ENCODE peak calls at places on chromosomes 3 and 15, in four cellular contexts. One of them, this sample, is unnamed.

GRCh38 chr3:49016414-49017228 is 1.8 kb downstream of the DALRD3 start:
- DNase-seq in IMR-90: no peak
- DNase-seq in endothelial cell of umbilical vein: no peak
- DNase-seq in K562: no peak
- DNase-seq in this sample: no peak

GRCh38 chr3:120550546-120550945 is 45.6 kb upstream of the NDUFB4 start:
- DNase-seq in endothelial cell of umbilical vein: no peak
- DNase-seq in IMR-90: no peak
- DNase-seq in K562: no peak
- DNase-seq in this sample: no peak

GRCh38 chr3:25021816-25022215 is 406.2 kb upstream of the RARB start:
- DNase-seq in endothelial cell of umbilical vein: peak; percentile 42
- DNase-seq in K562: no peak
- DNase-seq in IMR-90: peak; percentile 16
- DNase-seq in this sample: no peak

GRCh38 chr15:92810418-92811138 is 89.5 kb upstream of the CHD2 start:
- DNase-seq in endothelial cell of umbilical vein: peak; percentile 42
- DNase-seq in IMR-90: peak; percentile 78
- DNase-seq in K562: peak; percentile 35
- DNase-seq in this sample: no peak

GRCh38 chr15:45023659-45024320 is 795 bp downstream of the SORD start:
- DNase-seq in IMR-90: peak; percentile 5
- DNase-seq in K562: no peak
- DNase-seq in endothelial cell of umbilical vein: peak; percentile 37
- DNase-seq in this sample: no peak

GRCh38 chr15:100521907-100522306 is 6.8 kb downstream of the CERS3 start:
- DNase-seq in IMR-90: no peak
- DNase-seq in K562: no peak
- DNase-seq in endothelial cell of umbilical vein: no peak
- DNase-seq in this sample: no peak

GRCh38 chr3:41144631-41145030 is 54.7 kb upstream of the CTNNB1 start:
- DNase-seq in IMR-90: no peak
- DNase-seq in K562: no peak
- DNase-seq in endothelial cell of umbilical vein: no peak
- DNase-seq in this sample: no peak

GRCh38 chr3:18237251-18238005 is 187.7 kb downstream of the SATB1 start:
- DNase-seq in IMR-90: peak; percentile 64
- DNase-seq in endothelial cell of umbilical vein: peak; percentile 1
- DNase-seq in K562: no peak
- DNase-seq in this sample: peak; percentile 60

GRCh38 chr15:75861750-75862402 is 18.6 kb downstream of the UBE2Q2 start:
- DNase-seq in endothelial cell of umbilical vein: no peak
- DNase-seq in IMR-90: peak; percentile 14
- DNase-seq in K562: no peak
- DNase-seq in this sample: no peak

GRCh38 chr3:169658311-169658931 is 5.1 kb downstream of the MECOM start:
- DNase-seq in IMR-90: peak; percentile 35
- DNase-seq in endothelial cell of umbilical vein: peak; percentile 70
- DNase-seq in K562: no peak
- DNase-seq in this sample: no peak

GRCh38 chr3:174767853-174768382 is 91.2 kb upstream of the NAALADL2 start:
- DNase-seq in endothelial cell of umbilical vein: peak; percentile 65
- DNase-seq in IMR-90: peak; percentile 56
- DNase-seq in K562: no peak
- DNase-seq in this sample: no peak

GRCh38 chr3:150299221-150299620 is 108.9 kb upstream of the TSC22D2 start:
- DNase-seq in endothelial cell of umbilical vein: peak; percentile 12
- DNase-seq in IMR-90: no peak
- DNase-seq in K562: no peak
- DNase-seq in this sample: no peak

GRCh38 chr3:71154846-71155245 is 428.7 kb downstream of the FOXP1 start:
- DNase-seq in K562: no peak
- DNase-seq in endothelial cell of umbilical vein: no peak
- DNase-seq in IMR-90: no peak
- DNase-seq in this sample: no peak

GRCh38 chr3:194991338-194991654 is 279.7 kb downstream of the XXYLT1 start:
- DNase-seq in IMR-90: no peak
- DNase-seq in K562: no peak
- DNase-seq in endothelial cell of umbilical vein: no peak
- DNase-seq in this sample: no peak

GRCh38 chr15:80031841-80032240 is 27.6 kb upstream of the ZFAND6 start:
- DNase-seq in K562: no peak
- DNase-seq in IMR-90: no peak
- DNase-seq in endothelial cell of umbilical vein: no peak
- DNase-seq in this sample: no peak

GRCh38 chr15:43911235-43911661 is 84.4 kb downstream of the WDR76 start:
- DNase-seq in K562: no peak
- DNase-seq in IMR-90: peak; percentile 93
- DNase-seq in endothelial cell of umbilical vein: peak; percentile 91
- DNase-seq in this sample: no peak

GRCh38 chr3:30912304-30912703 is 17.8 kb upstream of the GADL1 start:
- DNase-seq in K562: no peak
- DNase-seq in IMR-90: no peak
- DNase-seq in endothelial cell of umbilical vein: no peak
- DNase-seq in this sample: no peak

GRCh38 chr3:99774467-99774866 is 43.2 kb upstream of the CMSS1 start:
- DNase-seq in K562: no peak
- DNase-seq in IMR-90: peak; percentile 74
- DNase-seq in endothelial cell of umbilical vein: peak; percentile 13
- DNase-seq in this sample: peak; percentile 93

GRCh38 chr3:140629351-140630137 is 48.3 kb upstream of the TRIM42 start:
- DNase-seq in IMR-90: peak; percentile 35
- DNase-seq in K562: no peak
- DNase-seq in endothelial cell of umbilical vein: peak; percentile 51
- DNase-seq in this sample: peak; percentile 85

GRCh38 chr3:55484741-55485207 is 2.3 kb downstream of the WNT5A start:
- DNase-seq in IMR-90: no peak
- DNase-seq in endothelial cell of umbilical vein: no peak
- DNase-seq in K562: no peak
- DNase-seq in this sample: no peak
- H3K9ac ChIP-seq in IMR-90: peak overlapping the region; percentile 99
- H3K9ac ChIP-seq in endothelial cell of umbilical vein: no peak overlapping the region
- H3K9ac ChIP-seq in K562: no peak overlapping the region
- H3K9ac ChIP-seq in this sample: peak overlapping the region; percentile 64

GRCh38 chr3:126358038-126358815 is 1.0 kb upstream of the KLF15 start:
- DNase-seq in endothelial cell of umbilical vein: no peak
- DNase-seq in K562: no peak
- DNase-seq in IMR-90: no peak
- DNase-seq in this sample: no peak
- H3K9me1 ChIP-seq in endothelial cell of umbilical vein: no peaks in the 10 kb centered on the region
- H3K9me1 ChIP-seq in K562: no peaks in the 10 kb centered on the region
- H3K9me1 ChIP-seq in IMR-90: no peaks in the 10 kb centered on the region
- H3K9me1 ChIP-seq in this sample: no peaks in the 10 kb centered on the region

GRCh38 chr3:155766206-155766605 is 21.3 kb upstream of the PLCH1 start:
- DNase-seq in endothelial cell of umbilical vein: no peak
- DNase-seq in K562: no peak
- DNase-seq in IMR-90: peak; percentile 73
- DNase-seq in this sample: no peak
- H3K9ac ChIP-seq in endothelial cell of umbilical vein: no peak overlapping the region
- H3K9ac ChIP-seq in K562: no peak overlapping the region
- H3K9ac ChIP-seq in IMR-90: no peak overlapping the region
- H3K9ac ChIP-seq in this sample: no peak overlapping the region

GRCh38 chr3:16671690-16672089 is 66.5 kb upstream of the DAZL start:
- DNase-seq in K562: no peak
- DNase-seq in endothelial cell of umbilical vein: no peak
- DNase-seq in IMR-90: no peak
- DNase-seq in this sample: no peak
- H3K9me1 ChIP-seq in K562: no peaks in the 10 kb centered on the region
- H3K9me1 ChIP-seq in endothelial cell of umbilical vein: no peaks in the 10 kb centered on the region
- H3K9me1 ChIP-seq in IMR-90: no peaks in the 10 kb centered on the region
- H3K9me1 ChIP-seq in this sample: no peaks in the 10 kb centered on the region

DNA sequence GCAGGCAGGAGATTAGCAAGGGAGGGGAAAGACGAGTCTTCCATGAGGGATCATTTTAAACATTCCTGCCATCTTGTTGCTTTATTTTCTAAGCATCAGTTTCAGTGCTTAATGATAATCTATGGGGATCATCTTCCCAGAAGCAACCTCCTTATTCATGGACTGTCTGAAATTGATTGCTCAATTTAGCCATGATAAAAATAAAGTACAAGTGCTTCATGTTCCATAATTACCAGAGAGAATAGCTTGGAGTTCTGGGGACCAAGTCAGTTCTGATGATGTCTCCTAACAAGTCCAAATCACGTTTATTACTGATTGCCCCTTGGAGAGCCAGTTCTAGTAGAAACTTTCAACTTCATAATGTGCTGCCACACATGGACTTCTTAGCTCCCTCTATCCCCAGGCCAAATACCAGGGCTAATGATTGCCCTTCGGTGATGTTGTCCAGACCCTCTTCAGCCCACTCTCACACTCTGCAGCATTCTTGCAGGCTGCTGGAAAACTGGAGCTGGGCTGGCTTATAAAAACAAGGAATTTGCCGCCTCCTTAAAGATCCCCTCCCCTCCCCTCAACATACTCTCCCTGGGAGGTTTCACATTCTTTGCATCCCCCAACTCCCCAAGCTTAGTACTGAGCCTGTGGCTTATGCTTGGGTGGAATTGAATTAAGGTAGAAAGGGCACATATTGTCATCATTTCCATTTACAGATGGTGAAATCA is 222.1 kb upstream of the ADAMTS9 start:
- DNase-seq in IMR-90: no peak
- DNase-seq in endothelial cell of umbilical vein: no peak
- DNase-seq in K562: no peak
- DNase-seq in this sample: no peak
- H3K9ac ChIP-seq in IMR-90: no peak overlapping the region
- H3K9ac ChIP-seq in endothelial cell of umbilical vein: no peak overlapping the region
- H3K9ac ChIP-seq in K562: no peak overlapping the region
- H3K9ac ChIP-seq in this sample: no peak overlapping the region

GRCh38 chr3:106065831-106066230 is 197.0 kb upstream of the CBLB start:
- DNase-seq in IMR-90: no peak
- DNase-seq in K562: no peak
- DNase-seq in endothelial cell of umbilical vein: no peak
- DNase-seq in this sample: no peak
- H3K9me1 ChIP-seq in IMR-90: no peaks in the 10 kb centered on the region
- H3K9me1 ChIP-seq in K562: no peaks in the 10 kb centered on the region
- H3K9me1 ChIP-seq in endothelial cell of umbilical vein: no peaks in the 10 kb centered on the region
- H3K9me1 ChIP-seq in this sample: no peaks in the 10 kb centered on the region

DNA sequence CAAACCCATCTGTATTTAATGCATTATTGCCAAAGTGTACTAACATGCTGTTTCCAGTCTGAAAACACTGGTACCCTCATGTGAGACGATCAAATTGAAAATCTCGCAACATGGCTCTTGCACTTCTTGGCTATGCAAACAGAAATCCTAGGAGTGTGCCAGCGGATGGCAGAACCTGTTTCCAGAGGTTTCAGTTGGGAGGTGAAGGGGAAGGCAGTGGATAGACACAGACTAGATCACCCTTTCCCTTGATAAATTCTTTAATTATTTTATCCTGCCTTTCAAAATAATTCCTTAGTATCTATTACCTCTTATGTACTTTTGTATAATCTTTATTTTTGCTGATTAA is 350.4 kb downstream of the TUSC7 start:
- DNase-seq in K562: no peak
- DNase-seq in IMR-90: no peak
- DNase-seq in endothelial cell of umbilical vein: no peak
- DNase-seq in this sample: no peak
- H3K9ac ChIP-seq in K562: no peak overlapping the region
- H3K9ac ChIP-seq in IMR-90: no peak overlapping the region
- H3K9ac ChIP-seq in endothelial cell of umbilical vein: no peak overlapping the region
- H3K9ac ChIP-seq in this sample: no peak overlapping the region

GRCh38 chr3:188491276-188491687 is 337.3 kb downstream of the LPP start:
- DNase-seq in K562: no peak
- DNase-seq in IMR-90: peak; percentile 61
- DNase-seq in endothelial cell of umbilical vein: peak; percentile 63
- DNase-seq in this sample: no peak
- H3K9me1 ChIP-seq in K562: no peaks in the 10 kb centered on the region
- H3K9me1 ChIP-seq in IMR-90: peaks cover 17% of the 10 kb centered on the region
- H3K9me1 ChIP-seq in endothelial cell of umbilical vein: no peaks in the 10 kb centered on the region
- H3K9me1 ChIP-seq in this sample: no peaks in the 10 kb centered on the region

GRCh38 chr3:102125994-102126368 is 276.7 kb downstream of the NFKBIZ start:
- DNase-seq in IMR-90: no peak
- DNase-seq in endothelial cell of umbilical vein: no peak
- DNase-seq in K562: no peak
- DNase-seq in this sample: no peak

GRCh38 chr3:102123590-102124190 is 274.4 kb downstream of the NFKBIZ start:
- DNase-seq in endothelial cell of umbilical vein: no peak
- DNase-seq in K562: no peak
- DNase-seq in IMR-90: peak; percentile 21
- DNase-seq in this sample: no peak

GRCh38 chr3:102122527-102122926 is 273.2 kb downstream of the NFKBIZ start:
- DNase-seq in IMR-90: no peak
- DNase-seq in K562: no peak
- DNase-seq in endothelial cell of umbilical vein: no peak
- DNase-seq in this sample: no peak

GRCh38 chr3:102124301-102125158 is 275.2 kb downstream of the NFKBIZ start:
- DNase-seq in IMR-90: peak; percentile 36
- DNase-seq in K562: no peak
- DNase-seq in endothelial cell of umbilical vein: no peak
- DNase-seq in this sample: peak; percentile 13

GRCh38 chr3:102125197-102125993 is 276.1 kb downstream of the NFKBIZ start:
- DNase-seq in endothelial cell of umbilical vein: no peak
- DNase-seq in IMR-90: no peak
- DNase-seq in K562: no peak
- DNase-seq in this sample: no peak
- H3K9ac ChIP-seq in endothelial cell of umbilical vein: no peak overlapping the region
- H3K9ac ChIP-seq in IMR-90: no peak overlapping the region
- H3K9ac ChIP-seq in K562: no peak overlapping the region
- H3K9ac ChIP-seq in this sample: no peak overlapping the region

GRCh38 chr3:143110371-143110770 is 9.2 kb upstream of the CHST2 start:
- DNase-seq in K562: no peak
- DNase-seq in IMR-90: no peak
- DNase-seq in endothelial cell of umbilical vein: no peak
- DNase-seq in this sample: no peak
- H3K9me1 ChIP-seq in K562: no peaks in the 10 kb centered on the region
- H3K9me1 ChIP-seq in IMR-90: no peaks in the 10 kb centered on the region
- H3K9me1 ChIP-seq in endothelial cell of umbilical vein: no peaks in the 10 kb centered on the region
- H3K9me1 ChIP-seq in this sample: no peaks in the 10 kb centered on the region